ENCODE peak calls at places on chromosome 4, in four cellular contexts. V is GM13977, Z is hippocampal formation, U is fibroblast of mammary gland. S is an unnamed sample.

GRCh38 chr4:67451464-67451863 is 93.8 kb downstream of the CENPC start:
- DNase-seq in U (peak), V (no peak), Z (no peak), S (no peak)

GRCh38 chr4:4480205-4480604 is 61.6 kb downstream of the STX18 start:
- DNase-seq in U (no peak), Z (no peak), V (no peak), S (no peak)

GRCh38 chr4:176889776-176890175 is 97.1 kb upstream of the VEGFC start:
- DNase-seq in V (no peak), Z (no peak), U (no peak), S (no peak)

GRCh38 chr4:76709454-76709853 is 188.5 kb downstream of the SOWAHB start:
- DNase-seq in U (no peak), Z (no peak), V (no peak), S (no peak)

GRCh38 chr4:151228196-151229119 is 48.5 kb upstream of the PRSS48 start:
- DNase-seq in Z (no peak), U (peak), V (no peak), S (no peak)

GRCh38 chr4:87005690-87006461 is 71.1 kb downstream of the AFF1 start:
- DNase-seq in U (no peak), Z (no peak), V (peak), S (no peak)

GRCh38 chr4:66688674-66689073 is 856.6 kb downstream of the CENPC start:
- DNase-seq in Z (no peak), U (peak), V (no peak), S (no peak)

GRCh38 chr4:31657859-31658258 is 937.7 kb downstream of the PCDH7 start:
- DNase-seq in U (peak), Z (no peak), V (no peak), S (no peak)

GRCh38 chr4:128468485-128468989 is 180.9 kb upstream of the PGRMC2 start:
- DNase-seq in V (no peak), U (peak), Z (no peak), S (no peak)

GRCh38 chr4:121789960-121790829 is 10.9 kb upstream of the EXOSC9 start:
- DNase-seq in U (peak), V (no peak), Z (no peak), S (no peak)

GRCh38 chr4:123406862-123407261 is 10.3 kb downstream of the SPRY1 start:
- DNase-seq in Z (no peak), U (no peak), V (no peak), S (no peak)

GRCh38 chr4:5127556-5127955 is 76.3 kb downstream of the STK32B start:
- DNase-seq in U (peak), V (no peak), Z (no peak), S (no peak)

GRCh38 chr4:62135565-62136156 is 935.5 kb downstream of the ADGRL3 start:
- DNase-seq in V (no peak), U (no peak), Z (no peak), S (no peak)

GRCh38 chr4:152680988-152681731 is 1.4 kb upstream of the TMEM154 start:
- DNase-seq in V (no peak), U (peak), Z (no peak), S (no peak)

GRCh38 chr4:39363773-39364393 is 2.3 kb downstream of the RFC1 start:
- DNase-seq in V (no peak), U (no peak), Z (no peak), S (no peak)

GRCh38 chr4:42310343-42310742 is 86.9 kb upstream of the SHISA3 start:
- DNase-seq in Z (no peak), U (no peak), V (no peak), S (no peak)

GRCh38 chr4:57093816-57094481 is 16.2 kb downstream of the IGFBP7 start:
- DNase-seq in V (no peak), U (no peak), Z (no peak), S (no peak)

GRCh38 chr4:185656467-185656890 is 121.2 kb upstream of the PDLIM3 start:
- DNase-seq in U (peak), V (no peak), Z (peak), S (no peak)

GRCh38 chr4:53558061-53558801 is 33.1 kb downstream of the LNX1 start:
- DNase-seq in Z (no peak), V (no peak), U (peak), S (peak)

GRCh38 chr4:56276547-56276946 is 110.7 kb downstream of the AASDH start:
- DNase-seq in Z (no peak), V (no peak), U (peak), S (no peak)

GRCh38 chr4:175441256-175441655 is 370.8 kb downstream of the GPM6A start:
- DNase-seq in V (no peak), Z (no peak), U (no peak), S (no peak)

GRCh38 chr4:186651624-186652023 is 72.0 kb downstream of the FAT1 start:
- DNase-seq in V (no peak), Z (peak), U (no peak), S (peak)

GRCh38 chr4:89301003-89301402 is 6.6 kb downstream of the GPRIN3 start:
- DNase-seq in V (no peak), Z (no peak), U (no peak), S (no peak)

GRCh38 chr4:20284990-20285389 is 33.3 kb downstream of the SLIT2 start:
- DNase-seq in U (peak), Z (no peak), V (no peak), S (no peak)

GRCh38 chr4:20251796-20252655 is at the start of gene SLIT2:
- DNase-seq in Z (peak), V (peak), U (peak), S (peak)

GRCh38 chr4:151238477-151238876 is 38.5 kb upstream of the PRSS48 start:
- DNase-seq in U (peak), Z (no peak), V (no peak), S (no peak)

GRCh38 chr4:38873290-38873949 is 5.8 kb downstream of the FAM114A1 start:
- DNase-seq in Z (no peak), V (no peak), U (no peak), S (no peak)

GRCh38 chr4:66855956-66856355 is 689.3 kb downstream of the CENPC start:
- DNase-seq in U (peak), V (no peak), Z (no peak), S (no peak)

GRCh38 chr4:87209696-87210095 is 10.7 kb downstream of the KLHL8 start:
- DNase-seq in Z (peak), U (peak), V (peak), S (no peak)

GRCh38 chr4:186829740-186830449 is 106.2 kb upstream of the FAT1 start:
- DNase-seq in V (no peak), Z (no peak), U (peak), S (no peak)

S was measured in amygdala.